ENCODE peak calls at places on chromosomes 11 and 22, in four cellular contexts. E, M, X and S are unnamed samples. For H3K4me1 and H3K36me3, the result is how much of the 10 kb centered on the place peaks cover.

GRCh38 chr22:20979243-20979809 is 2.8 kb upstream of the LZTR1 start:
- DNase-seq in E (no peak), M (peak), X (peak), S (peak)

GRCh38 chr22:37282385-37282677 is at the start of gene CYTH4:
- DNase-seq in E (no peak), M (peak), X (no peak), S (peak)

GRCh38 chr22:33969052-33969451 is 48.8 kb upstream of the LARGE1 start:
- DNase-seq in E (no peak), M (no peak), X (no peak), S (no peak)

GRCh38 chr11:83303358-83303757 is 17.2 kb upstream of the CCDC90B start:
- DNase-seq in E (no peak), M (no peak), X (no peak), S (no peak)

GRCh38 chr11:19670030-19670761 is 42.4 kb upstream of the NAV2 start:
- DNase-seq in E (no peak), M (no peak), X (peak), S (no peak)

GRCh38 chr11:23988381-23989006 is 508.4 kb upstream of the LUZP2 start:
- DNase-seq in E (peak), M (no peak), X (peak), S (no peak)

GRCh38 chr11:75462117-75462653 is 29.2 kb upstream of the KLHL35 start:
- DNase-seq in E (no peak), M (no peak), X (no peak), S (no peak)

GRCh38 chr11:44453871-44454270 is 111.6 kb upstream of the CD82 start:
- DNase-seq in E (no peak), M (no peak), X (no peak), S (no peak)

GRCh38 chr22:37930270-37930951 is 23.0 kb downstream of the C22orf23 start:
- DNase-seq in E (peak), M (no peak), X (no peak), S (no peak)

GRCh38 chr11:96315476-96315875 is 27.5 kb downstream of the MAML2 start:
- DNase-seq in E (no peak), M (no peak), X (no peak), S (no peak)

GRCh38 chr11:74948546-74948897 is 369 bp downstream of the XRRA1 start:
- DNase-seq in E (no peak), M (no peak), X (no peak), S (no peak)

DNA sequence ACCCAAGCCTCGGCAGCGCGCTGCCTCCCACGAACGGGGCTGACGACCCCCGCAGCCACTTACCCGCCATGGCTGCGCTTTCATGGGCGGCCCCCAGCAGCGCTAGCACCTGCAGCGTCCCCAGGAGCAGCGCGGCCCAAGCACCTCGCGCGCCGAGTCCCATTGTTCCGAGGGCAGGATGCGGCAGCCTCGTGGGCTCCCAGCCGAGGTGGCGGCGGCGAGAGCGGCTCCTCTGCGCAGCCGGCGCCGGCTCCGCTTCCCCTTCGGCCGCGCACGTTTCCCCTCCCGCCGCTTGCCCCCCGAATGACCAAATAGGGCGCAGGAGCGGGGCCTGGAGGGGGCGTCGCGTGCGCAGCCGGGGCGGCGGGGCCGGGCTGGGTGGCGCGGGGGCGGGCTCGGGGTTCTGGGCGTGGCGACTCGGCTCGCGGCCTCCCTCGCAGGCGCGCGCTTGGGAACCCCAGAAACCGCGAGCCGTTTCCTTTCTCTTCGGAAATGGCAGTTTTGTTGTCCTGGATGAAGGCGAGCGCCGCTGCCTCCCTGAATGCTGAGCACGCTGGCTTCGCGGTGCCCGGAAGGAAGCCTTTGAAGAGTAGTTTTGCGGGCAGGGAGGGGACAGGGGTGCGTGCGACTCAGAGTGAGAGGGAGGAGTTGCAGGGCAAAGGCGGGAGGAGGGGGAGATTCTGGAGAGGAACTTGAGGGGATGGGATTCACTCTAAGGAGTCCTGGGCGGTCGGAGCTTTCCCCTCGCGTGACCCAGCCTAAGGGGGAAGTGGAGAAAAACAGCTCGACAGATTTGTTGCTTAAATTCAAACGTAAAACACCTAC is at the start of gene TMEM123:
- DNase-seq in E (peak), M (peak), X (peak), S (peak)
- H3K4me1 ChIP-seq in E (half or more), M (under half), X (under half), S (under half)

DNA sequence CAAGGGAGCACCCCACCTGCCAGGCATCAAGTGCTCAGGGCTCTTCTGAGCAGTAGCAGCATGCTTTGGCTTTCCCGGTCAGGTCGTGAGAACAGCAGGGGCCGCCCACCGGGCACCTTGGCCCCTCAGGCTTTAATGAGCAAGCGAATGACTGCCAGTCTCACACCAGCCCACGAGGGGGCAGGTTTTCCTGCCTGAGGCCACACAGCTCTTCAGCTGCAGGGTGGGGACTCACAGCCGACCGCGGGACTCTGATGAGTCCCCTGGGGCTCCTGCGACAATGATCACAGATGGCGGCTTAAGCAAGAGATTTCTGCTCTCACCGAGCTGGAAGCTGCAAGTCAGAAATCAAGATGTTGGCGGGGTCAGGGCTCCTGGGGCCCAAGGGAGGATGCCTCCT is 14.3 kb upstream of the FGF19 start:
- DNase-seq in E (peak), M (no peak), X (no peak), S (no peak)
- TF ChIP-seq CTCF in E (peak), M (peak), X (peak), S (peak)

GRCh38 chr11:12172493-12173013 is 62.2 kb downstream of the MICAL2 start:
- DNase-seq in E (peak), M (no peak), X (no peak), S (peak)
- H3K36me3 ChIP-seq in E (under half), M (under half), X (half or more), S (under half)

GRCh38 chr22:39150848-39151215 is 1.6 kb downstream of the CBX7 start:
- DNase-seq in E (no peak), M (no peak), X (no peak), S (no peak)
- H3K4me1 ChIP-seq in E (under half), M (under half), X (under half), S (half or more)

GRCh38 chr22:29813563-29813962 is 24.5 kb downstream of the ASCC2 start:
- DNase-seq in E (peak), M (no peak), X (no peak), S (no peak)
- TF ChIP-seq CTCF in E (no peak), M (peak), X (peak), S (no peak)

DNA sequence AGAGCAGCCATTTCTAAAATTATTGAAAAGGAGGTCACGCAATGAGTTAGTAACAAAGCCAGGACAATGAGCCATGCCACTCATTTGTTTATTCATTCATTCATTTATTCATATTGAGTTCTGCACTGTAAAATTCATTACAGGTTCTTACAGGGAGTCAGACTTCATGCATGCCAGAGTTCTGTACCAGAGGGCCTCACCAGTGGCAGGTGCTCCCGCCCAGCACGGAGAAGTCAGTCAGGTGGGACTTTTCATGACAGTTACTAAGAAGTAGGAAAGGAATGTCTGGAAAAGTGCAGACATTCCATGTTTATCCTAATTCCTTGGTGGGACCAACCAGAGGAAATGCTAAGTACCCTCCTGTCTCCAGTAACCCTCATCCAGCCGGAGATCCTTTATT is 217.5 kb upstream of the BLID start:
- DNase-seq in E (no peak), M (no peak), X (no peak), S (no peak)
- H3K36me3 ChIP-seq in E (under half), M (under half), X (under half), S (under half)

GRCh38 chr11:102323542-102324261 is 6.4 kb downstream of the BIRC3 start:
- DNase-seq in E (no peak), M (no peak), X (peak), S (no peak)
- H3K4me1 ChIP-seq in E (under half), M (under half), X (under half), S (under half)

DNA sequence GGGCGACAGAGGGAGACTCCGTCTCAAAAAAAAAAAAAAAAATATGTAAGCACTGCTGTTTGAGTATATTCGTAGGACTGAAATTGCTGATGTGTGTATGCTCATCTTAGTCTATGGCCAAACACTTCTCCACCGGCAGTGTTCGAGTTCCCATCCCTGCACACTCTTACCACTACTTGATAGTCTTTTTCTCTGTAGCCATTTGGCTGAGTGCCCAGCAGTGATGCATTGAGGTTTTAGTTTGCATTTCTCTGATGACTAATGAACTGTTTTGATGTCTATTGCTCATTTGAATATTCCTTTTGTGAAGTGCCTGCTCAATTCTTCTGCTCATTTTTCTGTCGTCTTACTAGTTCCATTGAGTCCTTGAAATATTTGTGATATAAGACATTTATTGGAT is 1.9 kb downstream of the TIRAP start:
- DNase-seq in E (no peak), M (no peak), X (peak), S (peak)
- TF ChIP-seq CTCF in E (no peak), M (no peak), X (no peak), S (no peak)

DNA sequence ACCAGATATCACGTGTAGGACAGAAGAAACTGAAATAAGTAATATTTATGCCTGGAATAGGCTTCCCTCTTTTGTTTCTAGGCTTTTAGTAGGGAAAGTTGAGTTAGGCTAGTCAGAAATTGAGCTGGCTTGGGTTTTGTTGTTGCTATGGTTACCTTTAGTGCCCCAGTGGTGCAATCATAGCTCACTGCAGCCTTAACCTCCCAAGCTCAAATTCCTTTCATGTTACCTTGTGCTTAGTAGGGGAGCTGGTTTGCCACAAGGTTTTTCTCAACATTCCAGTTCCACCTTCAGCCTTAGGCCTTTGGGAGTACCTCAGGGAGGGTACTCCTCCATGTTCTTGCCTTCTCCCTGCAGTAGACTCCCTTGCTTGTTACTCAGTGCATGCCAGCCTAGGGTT is 69.1 kb upstream of the SUSD2 start:
- DNase-seq in E (no peak), M (no peak), X (peak), S (no peak)
- H3K36me3 ChIP-seq in E (under half), M (under half), X (under half), S (under half)

DNA sequence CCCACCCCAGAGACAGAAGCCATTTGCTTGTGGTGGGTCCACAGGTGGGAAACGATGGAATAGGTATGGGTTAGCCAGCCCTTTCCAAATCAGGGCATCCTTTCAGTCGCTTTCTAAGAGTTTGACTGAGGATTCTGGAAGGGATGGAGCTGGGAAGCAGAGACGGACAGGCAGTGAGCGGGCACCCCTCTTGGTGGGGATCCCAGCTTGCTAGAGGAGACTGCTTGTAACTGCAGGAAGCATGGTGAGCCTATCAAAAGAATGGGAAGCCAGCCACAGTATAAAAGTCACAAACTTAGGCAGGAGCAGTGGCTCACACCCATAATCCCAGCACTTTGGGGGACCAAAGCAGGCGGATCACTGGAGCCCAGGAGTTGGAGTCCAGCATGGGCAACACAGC is 6.1 kb upstream of the PDGFB start:
- DNase-seq in E (no peak), M (no peak), X (no peak), S (no peak)
- H3K4me1 ChIP-seq in E (under half), M (under half), X (under half), S (under half)